ENCODE peak calls at places on chromosomes 7 and 10, in four cellular contexts. B is IMR-90, U is gastrocnemius medialis, G is right lobe of liver. O is an unnamed sample. For H3K4me1, the result is how much of the 10 kb centered on the place peaks cover.

GRCh38 chr7:756231-756927 is 29.3 kb upstream of the PRKAR1B start:
- DNase-seq in G (no peak), B (no peak), U (no peak), O (peak)

GRCh38 chr10:22372922-22373321 is 27.6 kb downstream of the SPAG6 start:
- DNase-seq in B (no peak), G (no peak), U (no peak), O (no peak)

GRCh38 chr7:45980181-45980905 is 59.3 kb upstream of the IGFBP3 start:
- DNase-seq in B (peak), G (no peak), U (no peak), O (no peak)

GRCh38 chr7:77855371-77856083 is 57.0 kb downstream of the PHTF2 start:
- DNase-seq in B (peak), U (peak), G (peak), O (peak)

GRCh38 chr10:35613597-35614226 is 8.6 kb downstream of the GJD4 start:
- DNase-seq in U (no peak), B (peak), G (no peak), O (no peak)

GRCh38 chr10:27699778-27700177 is 45.8 kb downstream of the MKX start:
- DNase-seq in U (no peak), B (peak), G (no peak), O (no peak)

GRCh38 chr7:79921976-79922375 is 212.7 kb upstream of the GNAI1 start:
- DNase-seq in U (no peak), B (no peak), G (no peak), O (no peak)

GRCh38 chr10:30432631-30433285 is 1.2 kb upstream of the MAP3K8 start:
- DNase-seq in B (no peak), G (peak), U (no peak), O (peak)

GRCh38 chr7:33982425-33982786 is 77.1 kb downstream of the BMPER start:
- DNase-seq in G (no peak), U (no peak), B (peak), O (no peak)

GRCh38 chr7:50690541-50691011 is 92.1 kb downstream of the GRB10 start:
- DNase-seq in U (no peak), G (no peak), B (no peak), O (no peak)

GRCh38 chr7:41996381-41997035 is 240.5 kb downstream of the GLI3 start:
- DNase-seq in U (no peak), B (peak), G (no peak), O (no peak)

GRCh38 chr7:27193335-27194001 is 6.4 kb downstream of the HOXA13 start:
- DNase-seq in G (no peak), B (no peak), U (no peak), O (no peak)

GRCh38 chr10:69837261-69837660 is 35.6 kb downstream of the COL13A1 start:
- DNase-seq in U (peak), B (no peak), G (no peak), O (no peak)

GRCh38 chr7:4689151-4689550 is 7.1 kb downstream of the FOXK1 start:
- DNase-seq in B (no peak), G (no peak), U (no peak), O (no peak)
- H3K4me1 ChIP-seq in B (under half), G (under half), U (half or more), O (half or more)

GRCh38 chr7:65750511-65751344 is 122.1 kb upstream of the VKORC1L1 start:
- DNase-seq in G (peak), U (peak), B (peak), O (peak)
- TF ChIP-seq POLR2A in G (peak), U (peak), B (no peak), O (no peak)

DNA sequence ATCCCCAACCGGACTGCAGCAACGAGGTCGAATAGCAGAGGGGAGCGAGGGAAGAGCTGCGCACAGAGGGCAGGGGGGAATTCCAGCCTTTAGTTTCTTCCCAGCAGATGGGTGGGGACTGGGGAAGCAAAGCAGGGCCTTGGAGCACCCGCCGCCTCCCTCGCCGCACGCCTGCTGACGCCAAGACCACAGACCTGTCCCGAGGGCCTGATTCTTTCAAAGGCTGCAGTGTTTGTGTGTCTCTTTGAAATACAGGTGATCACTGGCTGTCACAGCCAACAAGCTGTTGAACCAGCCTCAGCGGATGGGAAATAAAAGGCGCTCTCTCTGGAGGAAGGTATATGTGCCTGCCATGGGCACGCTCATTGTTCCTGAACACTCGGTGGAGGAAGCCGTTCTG is 119.3 kb downstream of the FAM53B start:
- DNase-seq in B (no peak), G (no peak), U (no peak), O (no peak)
- H3K4me1 ChIP-seq in B (under half), G (under half), U (half or more), O (half or more)

GRCh38 chr10:11170993-11171416 is 153.3 kb downstream of the CELF2 start:
- DNase-seq in B (no peak), U (no peak), G (no peak), O (no peak)
- TF ChIP-seq POLR2A in B (no peak), U (no peak), G (peak), O (no peak)

DNA sequence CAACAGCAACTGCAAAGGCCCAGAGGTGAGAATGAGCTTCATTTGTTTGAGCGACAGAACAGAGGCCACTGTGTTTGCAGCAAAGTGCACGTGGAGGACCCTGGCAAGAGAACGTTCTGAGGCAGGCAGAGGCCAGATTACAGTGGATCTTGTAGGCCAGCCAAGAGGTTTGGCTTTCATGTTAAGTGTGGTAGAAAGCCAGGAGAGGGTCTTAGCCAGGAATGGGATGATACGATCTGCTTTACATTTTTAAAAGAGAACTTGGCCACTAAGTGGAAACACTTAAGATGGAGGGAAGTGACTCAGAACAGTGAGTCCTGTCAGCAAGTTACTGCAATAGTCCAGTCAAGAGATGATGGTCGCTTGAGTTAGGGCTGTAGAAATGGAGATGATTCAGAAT is 4.6 kb downstream of the CCDC136 start:
- DNase-seq in U (no peak), B (peak), G (no peak), O (no peak)
- H3K4me1 ChIP-seq in U (under half), B (under half), G (under half), O (under half)

GRCh38 chr7:81317741-81318140 is 398.9 kb upstream of the SEMA3C start:
- DNase-seq in G (no peak), B (no peak), U (no peak), O (no peak)

GRCh38 chr7:81327873-81328272 is 409.0 kb upstream of the SEMA3C start:
- DNase-seq in U (no peak), B (no peak), G (no peak), O (no peak)

GRCh38 chr7:81327468-81327867 is 408.6 kb upstream of the SEMA3C start:
- DNase-seq in B (peak), U (no peak), G (no peak), O (no peak)

DNA sequence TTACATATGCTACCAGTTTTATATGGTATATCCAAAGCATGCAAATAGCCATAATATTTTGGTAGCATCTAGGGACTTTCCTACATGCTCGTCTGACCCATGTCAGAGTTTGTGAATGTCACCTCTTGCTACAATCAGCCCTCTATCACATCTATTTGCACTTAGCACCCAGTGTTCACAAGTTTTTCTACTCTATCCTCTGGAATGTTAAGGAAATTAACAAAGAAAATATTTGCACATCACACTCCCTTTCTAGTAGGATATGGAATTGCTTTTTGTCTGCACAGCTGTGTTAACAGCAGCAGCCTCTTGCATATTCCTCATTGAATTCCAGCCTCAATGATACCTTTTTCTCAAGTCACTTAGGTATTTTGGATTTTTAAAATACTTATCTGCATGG is 403.1 kb upstream of the SEMA3C start:
- DNase-seq in G (no peak), U (no peak), B (no peak), O (no peak)
- TF ChIP-seq POLR2A in G (no peak), U (no peak), B (no peak), O (no peak)

O was measured in heart left ventricle.